ENCODE peak calls at places on chromosomes 4 and X, in seven cellular contexts. One of them, this sample, is unnamed.

GRCh38 chrX:110086162-110086915 is 83.4 kb downstream of the TMEM164 start:
- DNase-seq in HFF-Myc: no peak
- DNase-seq in tibial nerve: no peak
- DNase-seq in cardiac muscle cell: no peak
- DNase-seq in A673: no peak
- DNase-seq in AG10803: peak
- DNase-seq in AG09309: no peak
- DNase-seq in this sample: no peak

GRCh38 chr4:150131581-150132228 is 53.5 kb downstream of the DCLK2 start:
- DNase-seq in HFF-Myc: no peak
- DNase-seq in tibial nerve: no peak
- DNase-seq in cardiac muscle cell: no peak
- DNase-seq in A673: no peak
- DNase-seq in AG10803: peak
- DNase-seq in AG09309: no peak
- DNase-seq in this sample: no peak

GRCh38 chr4:20178902-20179576 is 72.7 kb upstream of the SLIT2 start:
- DNase-seq in HFF-Myc: no peak
- DNase-seq in tibial nerve: no peak
- DNase-seq in cardiac muscle cell: no peak
- DNase-seq in A673: no peak
- DNase-seq in AG10803: no peak
- DNase-seq in AG09309: no peak
- DNase-seq in this sample: no peak

GRCh38 chrX:76428243-76429130 is 977 bp downstream of the MAGEE1 start:
- DNase-seq in HFF-Myc: no peak
- DNase-seq in tibial nerve: no peak
- DNase-seq in cardiac muscle cell: no peak
- DNase-seq in A673: no peak
- DNase-seq in AG10803: no peak
- DNase-seq in AG09309: no peak
- DNase-seq in this sample: no peak

GRCh38 chrX:68978211-68978780 is 149.5 kb downstream of the EFNB1 start:
- DNase-seq in HFF-Myc: no peak
- DNase-seq in tibial nerve: no peak
- DNase-seq in cardiac muscle cell: peak
- DNase-seq in A673: no peak
- DNase-seq in AG10803: peak
- DNase-seq in AG09309: no peak
- DNase-seq in this sample: no peak

GRCh38 chr4:7680106-7680505 is 245.4 kb upstream of the PSAPL1 start:
- DNase-seq in HFF-Myc: no peak
- DNase-seq in tibial nerve: no peak
- DNase-seq in cardiac muscle cell: no peak
- DNase-seq in A673: no peak
- DNase-seq in AG10803: no peak
- DNase-seq in AG09309: no peak
- DNase-seq in this sample: no peak

GRCh38 chr4:120680647-120681228 is 241.8 kb downstream of the PRDM5 start:
- DNase-seq in HFF-Myc: no peak
- DNase-seq in tibial nerve: no peak
- DNase-seq in cardiac muscle cell: no peak
- DNase-seq in A673: no peak
- DNase-seq in AG10803: no peak
- DNase-seq in AG09309: no peak
- DNase-seq in this sample: no peak

GRCh38 chr4:183492791-183493221 is 12.1 kb upstream of the ING2 start:
- DNase-seq in HFF-Myc: peak
- DNase-seq in tibial nerve: no peak
- DNase-seq in cardiac muscle cell: no peak
- DNase-seq in A673: no peak
- DNase-seq in AG10803: peak
- DNase-seq in AG09309: peak
- DNase-seq in this sample: no peak

GRCh38 chr4:97892596-97893266 is 250.5 kb downstream of the STPG2 start:
- DNase-seq in HFF-Myc: no peak
- DNase-seq in tibial nerve: no peak
- DNase-seq in cardiac muscle cell: no peak
- DNase-seq in A673: no peak
- DNase-seq in AG10803: no peak
- DNase-seq in AG09309: no peak
- DNase-seq in this sample: no peak

GRCh38 chr4:42729505-42730237 is 72.8 kb upstream of the ATP8A1 start:
- DNase-seq in HFF-Myc: no peak
- DNase-seq in tibial nerve: no peak
- DNase-seq in cardiac muscle cell: no peak
- DNase-seq in A673: no peak
- DNase-seq in AG10803: no peak
- DNase-seq in AG09309: no peak
- DNase-seq in this sample: no peak
- H3K4me3 ChIP-seq in HFF-Myc: no peak
- H3K4me3 ChIP-seq in tibial nerve: no peak
- H3K4me3 ChIP-seq in cardiac muscle cell: no peak
- H3K4me3 ChIP-seq in A673: no peak
- H3K4me3 ChIP-seq in AG10803: no peak
- H3K4me3 ChIP-seq in AG09309: no peak
- H3K4me3 ChIP-seq in this sample: no peak

GRCh38 chrX:48606091-48606490 is 8.8 kb downstream of the WDR13 start:
- DNase-seq in HFF-Myc: no peak
- DNase-seq in tibial nerve: no peak
- DNase-seq in cardiac muscle cell: no peak
- DNase-seq in A673: no peak
- DNase-seq in AG10803: no peak
- DNase-seq in AG09309: no peak
- DNase-seq in this sample: no peak
- TF ChIP-seq CTCF in HFF-Myc: no peak
- TF ChIP-seq CTCF in tibial nerve: no peak
- TF ChIP-seq CTCF in cardiac muscle cell: peak
- TF ChIP-seq CTCF in A673: peak
- TF ChIP-seq CTCF in AG10803: no peak
- TF ChIP-seq CTCF in AG09309: no peak
- TF ChIP-seq CTCF in this sample: no peak

DNA sequence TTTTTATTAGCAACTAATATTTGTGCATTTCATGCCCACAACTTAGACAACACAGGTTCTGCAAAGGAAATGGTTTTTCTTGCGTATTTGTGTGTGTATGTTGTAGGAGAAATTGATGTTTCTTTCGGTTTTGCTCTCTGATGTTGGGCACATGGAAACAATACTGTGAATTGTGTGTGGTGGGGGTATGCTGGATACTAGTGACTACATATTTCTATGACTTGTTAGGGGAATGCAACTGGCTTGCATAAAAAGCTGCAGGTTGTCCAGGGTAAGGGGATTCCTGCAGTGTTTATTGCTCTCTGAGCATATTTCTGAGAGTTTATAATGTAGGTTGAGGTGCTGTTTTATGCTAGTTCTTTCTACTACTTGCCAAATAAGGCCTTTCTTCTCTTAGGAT is 11.6 kb downstream of the DLG3 start:
- DNase-seq in HFF-Myc: no peak
- DNase-seq in tibial nerve: no peak
- DNase-seq in cardiac muscle cell: no peak
- DNase-seq in A673: no peak
- DNase-seq in AG10803: no peak
- DNase-seq in AG09309: no peak
- DNase-seq in this sample: no peak
- H3K4me3 ChIP-seq in HFF-Myc: peak
- H3K4me3 ChIP-seq in tibial nerve: peak
- H3K4me3 ChIP-seq in cardiac muscle cell: peak
- H3K4me3 ChIP-seq in A673: peak
- H3K4me3 ChIP-seq in AG10803: no peak
- H3K4me3 ChIP-seq in AG09309: no peak
- H3K4me3 ChIP-seq in this sample: peak

GRCh38 chrX:139972113-139972512 is 6.8 kb upstream of the CXorf66 start:
- DNase-seq in HFF-Myc: no peak
- DNase-seq in tibial nerve: no peak
- DNase-seq in cardiac muscle cell: no peak
- DNase-seq in A673: peak
- DNase-seq in AG10803: no peak
- DNase-seq in AG09309: no peak
- DNase-seq in this sample: no peak
- TF ChIP-seq CTCF in HFF-Myc: no peak
- TF ChIP-seq CTCF in tibial nerve: no peak
- TF ChIP-seq CTCF in cardiac muscle cell: no peak
- TF ChIP-seq CTCF in A673: no peak
- TF ChIP-seq CTCF in AG10803: no peak
- TF ChIP-seq CTCF in AG09309: no peak
- TF ChIP-seq CTCF in this sample: no peak

This sample was measured in kidney epithelial cell.